ENCODE peak calls at places on chromosomes 12 and 14, in seven cellular contexts. Y is HCT116, R is psoas muscle, J is A549, B is OCI-LY7, C is heart left ventricle, V is HepG2. K is an unnamed sample.

GRCh38 chr12:70449074-70449757 is 83.1 kb downstream of the KCNMB4 start:
- DNase-seq in Y (peak; percentile 87), R (no peak), J (peak; percentile 33), B (no peak), C (no peak), V (peak; percentile 20), K (no peak)

GRCh38 chr14:43765474-43765873 is 741.6 kb downstream of the FSCB start:
- DNase-seq in Y (no peak), R (no peak), J (no peak), B (no peak), C (no peak), V (no peak), K (no peak)

GRCh38 chr12:124475295-124476010 is 92.0 kb downstream of the NCOR2 start:
- DNase-seq in Y (no peak), R (no peak), J (no peak), B (no peak), C (peak; percentile 46), V (no peak), K (no peak)

GRCh38 chr12:76026643-76027063 is 4.9 kb downstream of the PHLDA1 start:
- DNase-seq in Y (no peak), R (no peak), J (peak; percentile 71), B (no peak), C (no peak), V (peak; percentile 61), K (no peak)

GRCh38 chr14:53285064-53285463 is 131.9 kb upstream of the DDHD1 start:
- DNase-seq in Y (no peak), R (no peak), J (no peak), B (no peak), C (no peak), V (no peak), K (no peak)

GRCh38 chr14:86708846-86709339 is 1178.9 kb downstream of the FLRT2 start:
- DNase-seq in Y (no peak), R (no peak), J (no peak), B (no peak), C (no peak), V (peak; percentile 99), K (no peak)

GRCh38 chr14:101657372-101657771 is 96.1 kb downstream of the DIO3 start:
- DNase-seq in Y (no peak), R (no peak), J (no peak), B (no peak), C (no peak), V (no peak), K (no peak)

GRCh38 chr12:30794591-30795409 is 40.0 kb upstream of the CAPRIN2 start:
- DNase-seq in Y (peak; percentile 94), R (no peak), J (peak; percentile 92), B (no peak), C (no peak), V (peak; percentile 67), K (no peak)

GRCh38 chr14:83463500-83464098 is 1929.9 kb upstream of the SEL1L start:
- DNase-seq in Y (no peak), R (no peak), J (peak; percentile 28), B (peak; percentile 63), C (no peak), V (peak; percentile 12), K (peak; percentile 15)

GRCh38 chr12:851913-852312 is 97.6 kb downstream of the RAD52 start:
- DNase-seq in Y (no peak), R (no peak), J (peak; percentile 27), B (no peak), C (no peak), V (no peak), K (no peak)

GRCh38 chr12:54337280-54337842 is 12.4 kb downstream of the COPZ1 start:
- DNase-seq in Y (no peak), R (no peak), J (no peak), B (no peak), C (no peak), V (peak; percentile 55), K (no peak)

GRCh38 chr14:96042218-96042930 is 3.2 kb downstream of the C14orf132 start:
- DNase-seq in Y (no peak), R (no peak), J (no peak), B (no peak), C (no peak), V (no peak), K (no peak)

GRCh38 chr14:93160353-93160801 is 24.3 kb downstream of the MOAP1 start:
- DNase-seq in Y (peak; percentile 21), R (no peak), J (peak; percentile 62), B (peak; percentile 36), C (no peak), V (no peak), K (no peak)

GRCh38 chr12:65106948-65107347 is 14.2 kb downstream of the WIF1 start:
- DNase-seq in Y (no peak), R (no peak), J (peak; percentile 15), B (peak; percentile 6), C (no peak), V (no peak), K (no peak)
- TF ChIP-seq CTCF in Y (peak; percentile 51), R (no peak), J (peak; percentile 50), B (peak; percentile 67), C (no peak), V (peak; percentile 20), K (peak; percentile 62)

GRCh38 chr12:6751767-6752166 is 1.2 kb downstream of the MLF2 start:
- DNase-seq in Y (no peak), R (no peak), J (no peak), B (no peak), C (peak; percentile 31), V (no peak), K (no peak)
- H3K27ac ChIP-seq in Y (peak overlapping the region; percentile 92), R (no peak overlapping the region), J (peak overlapping the region; percentile 98), B (no peak overlapping the region), C (peak overlapping the region; percentile 98), V (peak overlapping the region; percentile 96), K (peak overlapping the region; percentile 99)

GRCh38 chr12:45050331-45050750 is 558 bp downstream of the DBX2 start:
- DNase-seq in Y (no peak), R (no peak), J (peak; percentile 1), B (no peak), C (no peak), V (no peak), K (no peak)

GRCh38 chr12:45051490-45052105 is 699 bp upstream of the DBX2 start:
- DNase-seq in Y (no peak), R (no peak), J (no peak), B (no peak), C (no peak), V (no peak), K (no peak)

GRCh38 chr12:45050751-45051489 is at the start of gene DBX2:
- DNase-seq in Y (no peak), R (no peak), J (peak; percentile 10), B (no peak), C (no peak), V (no peak), K (no peak)

GRCh38 chr12:45049912-45050318 is 984 bp downstream of the DBX2 start:
- DNase-seq in Y (no peak), R (no peak), J (no peak), B (no peak), C (no peak), V (no peak), K (no peak)
- H3K4me3 ChIP-seq in Y (no peak overlapping the region), R (peak overlapping the region; percentile 64), J (no peak overlapping the region), B (no peak overlapping the region), C (peak overlapping the region; percentile 43), V (no peak overlapping the region), K (no peak overlapping the region)

DNA sequence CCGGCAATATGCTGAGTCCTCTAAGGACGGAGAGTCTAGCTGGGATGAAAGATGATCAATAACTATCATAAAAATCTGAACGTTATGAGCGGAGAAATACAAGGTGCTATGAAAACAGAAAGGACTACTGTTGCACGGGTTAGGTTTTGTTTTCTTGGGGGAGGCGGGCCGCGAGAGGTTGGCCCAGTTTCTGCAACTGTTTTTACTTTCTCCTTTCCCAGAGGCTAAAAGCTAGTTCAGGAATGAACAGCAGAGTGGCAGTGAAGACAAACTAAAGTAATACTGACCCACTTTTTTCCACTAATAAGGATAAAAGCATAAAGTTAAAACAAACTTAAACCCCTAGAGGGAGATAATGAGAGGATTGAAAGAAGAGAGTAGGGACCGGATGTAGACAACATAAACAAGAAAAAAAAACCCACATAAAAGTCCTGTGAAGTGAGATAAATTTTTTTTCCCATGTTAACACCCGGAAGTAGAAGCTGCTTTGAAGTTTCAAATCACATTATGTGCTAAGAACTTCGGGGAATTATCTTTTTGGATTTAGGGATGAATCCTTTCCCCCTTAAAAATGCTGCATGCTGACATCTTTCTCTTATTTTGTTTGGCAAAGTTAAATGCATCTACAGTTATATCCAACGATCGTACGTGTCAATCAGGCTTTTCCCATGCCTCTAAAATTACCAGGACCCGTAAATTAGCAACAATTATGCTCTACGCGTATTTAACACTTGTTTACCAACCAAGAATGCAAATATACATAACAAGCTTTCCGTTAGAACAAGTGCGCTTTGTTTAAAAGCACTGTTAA is 1.0 kb upstream of the CDK17 start:
- DNase-seq in Y (peak; percentile 51), R (no peak), J (peak; percentile 83), B (peak; percentile 82), C (no peak), V (peak; percentile 45), K (peak; percentile 20)
- TF ChIP-seq CTCF in Y (peak; percentile 49), R (peak; percentile 39), J (peak; percentile 56), B (peak; percentile 83), C (no peak), V (peak; percentile 22), K (peak; percentile 51)

K was measured in prostate gland.